ENCODE peak calls at places on chromosomes 4 and X, in five cellular contexts. C is HCT116, G is K562, X is HepG2, D is GM12878. B is an unnamed sample.

GRCh38 chr4:118014831-118015230 is 19.5 kb upstream of the NDST3 start:
- DNase-seq in C (no peak), G (no peak), X (no peak), D (no peak), B (no peak)

GRCh38 chrX:141341341-141341740 is 99.0 kb upstream of the SPANXC start:
- DNase-seq in C (no peak), G (no peak), X (no peak), D (no peak), B (no peak)

GRCh38 chrX:133444196-133444595 is 28.9 kb upstream of the GPC4 start:
- DNase-seq in C (no peak), G (no peak), X (no peak), D (no peak), B (no peak)

GRCh38 chrX:41045960-41046567 is 39.2 kb upstream of the USP9X start:
- DNase-seq in C (no peak), G (no peak), X (no peak), D (no peak), B (no peak)

GRCh38 chrX:132001127-132001526 is 22.0 kb upstream of the STK26 start:
- DNase-seq in C (no peak), G (no peak), X (no peak), D (no peak), B (no peak)

GRCh38 chrX:107552976-107553375 is 75.3 kb upstream of the PRPS1 start:
- DNase-seq in C (no peak), G (peak), X (no peak), D (no peak), B (no peak)

GRCh38 chr4:124940387-124940786 is 227.9 kb upstream of the ANKRD50 start:
- DNase-seq in C (peak), G (no peak), X (no peak), D (no peak), B (no peak)

GRCh38 chrX:153606503-153606902 is 7.6 kb upstream of the CCNQ start:
- DNase-seq in C (no peak), G (no peak), X (no peak), D (no peak), B (no peak)

GRCh38 chr4:8774071-8774470 is 97.6 kb downstream of the HMX1 start:
- DNase-seq in C (no peak), G (no peak), X (no peak), D (no peak), B (no peak)

GRCh38 chr4:16516796-16517413 is 290.6 kb upstream of the TAPT1 start:
- DNase-seq in C (no peak), G (no peak), X (no peak), D (no peak), B (peak)

GRCh38 chrX:115960440-115961084 is 210.0 kb upstream of the AGTR2 start:
- DNase-seq in C (no peak), G (no peak), X (no peak), D (no peak), B (no peak)

GRCh38 chr4:71094201-71094600 is 100.8 kb downstream of the DCK start:
- DNase-seq in C (no peak), G (no peak), X (no peak), D (no peak), B (no peak)

GRCh38 chr4:164718817-164719216 is 35.1 kb upstream of the SMIM31 start:
- DNase-seq in C (no peak), G (no peak), X (no peak), D (no peak), B (no peak)

GRCh38 chr4:19030536-19030935 is 1009.0 kb upstream of the LCORL start:
- DNase-seq in C (no peak), G (no peak), X (no peak), D (no peak), B (no peak)

GRCh38 chr4:122539861-122540465 is 80.9 kb downstream of the IL21 start:
- DNase-seq in C (no peak), G (no peak), X (no peak), D (no peak), B (no peak)

GRCh38 chrX:7270018-7270417 is 122.1 kb upstream of the PUDP start:
- DNase-seq in C (no peak), G (no peak), X (no peak), D (no peak), B (no peak)

GRCh38 chrX:115895678-115896329 is 274.7 kb upstream of the AGTR2 start:
- DNase-seq in C (no peak), G (no peak), X (peak), D (no peak), B (peak)

GRCh38 chr4:140141196-140141845 is 12.7 kb downstream of the MAML3 start:
- DNase-seq in C (no peak), G (no peak), X (no peak), D (no peak), B (no peak)

GRCh38 chr4:100414016-100414790 is 103.6 kb downstream of the EMCN start:
- DNase-seq in C (no peak), G (no peak), X (no peak), D (no peak), B (no peak)

GRCh38 chr4:99855677-99856076 is 38.5 kb downstream of the LAMTOR3 start:
- DNase-seq in C (no peak), G (no peak), X (no peak), D (peak), B (no peak)

GRCh38 chr4:86942185-86942666 is 7.4 kb downstream of the AFF1 start:
- DNase-seq in C (no peak), G (peak), X (peak), D (no peak), B (no peak)

GRCh38 chrX:150777328-150777992 is 84.3 kb downstream of the MTMR1 start:
- DNase-seq in C (no peak), G (no peak), X (no peak), D (no peak), B (no peak)

GRCh38 chrX:124938715-124939114 is 381.0 kb upstream of the TEX13C start:
- DNase-seq in C (no peak), G (no peak), X (no peak), D (no peak), B (no peak)

GRCh38 chr4:20305976-20306375 is 54.3 kb downstream of the SLIT2 start:
- DNase-seq in C (no peak), G (no peak), X (no peak), D (no peak), B (no peak)

GRCh38 chr4:121256346-121256745 is 92.2 kb upstream of the TNIP3 start:
- DNase-seq in C (peak), G (no peak), X (no peak), D (peak), B (no peak)

GRCh38 chr4:28682872-28683271 is 1822.2 kb downstream of the STIM2 start:
- DNase-seq in C (no peak), G (no peak), X (no peak), D (no peak), B (peak)

GRCh38 chr4:28690890-28691289 is 1830.2 kb downstream of the STIM2 start:
- DNase-seq in C (no peak), G (no peak), X (no peak), D (no peak), B (no peak)

DNA sequence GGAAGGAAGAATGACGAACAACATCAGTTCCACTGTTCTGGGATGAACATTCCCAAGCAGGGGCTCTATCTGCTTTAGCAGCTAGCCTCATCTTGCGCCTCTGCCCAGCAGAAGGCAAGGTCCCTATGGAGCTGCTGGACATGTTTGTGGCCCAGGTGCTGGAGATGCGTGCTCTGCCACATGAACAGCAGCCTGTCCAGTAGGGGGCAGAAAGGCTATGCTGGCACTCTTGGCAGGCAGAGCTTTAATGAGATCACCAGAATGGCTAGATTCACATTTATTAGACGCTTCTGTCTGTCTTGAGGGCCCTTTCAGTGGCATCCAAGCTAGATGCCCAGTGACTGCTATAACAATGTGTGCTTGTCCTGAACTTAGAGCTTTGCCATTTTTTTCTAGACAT is 1826.0 kb downstream of the STIM2 start:
- DNase-seq in C (peak), G (peak), X (peak), D (no peak), B (peak)
- TF ChIP-seq SRF in C (no peak), G (no peak), X (no peak), D (no peak), B (no peak)

DNA sequence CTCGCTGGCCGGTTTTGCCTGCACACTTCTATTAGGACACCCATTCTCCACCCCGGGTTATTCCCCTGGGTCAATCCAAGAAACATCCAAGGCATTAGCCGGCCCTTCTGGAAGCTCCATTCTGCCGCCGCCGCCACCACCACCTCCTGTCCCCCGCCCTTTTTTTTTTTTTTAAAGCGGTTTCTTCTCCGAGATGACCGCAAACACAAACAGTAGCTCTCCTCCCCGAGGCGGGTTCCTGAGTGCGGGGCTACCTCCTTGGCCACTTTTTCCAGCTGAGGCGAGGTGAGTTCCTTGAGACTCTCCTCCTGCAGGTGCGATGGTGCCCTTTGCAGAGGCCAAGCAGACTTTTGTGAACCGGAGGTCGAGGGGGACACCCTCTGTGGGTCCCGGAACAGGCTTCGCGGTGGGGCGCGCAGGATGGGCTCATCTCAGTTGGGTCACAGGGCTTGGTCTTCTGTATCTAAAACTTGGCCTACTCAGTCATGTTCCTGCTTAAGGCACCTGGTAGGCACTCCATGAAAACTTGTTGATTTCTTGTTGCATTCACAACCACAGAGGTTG is 930 bp downstream of the NWD2 start:
- DNase-seq in C (no peak), G (no peak), X (no peak), D (no peak), B (no peak)
- H3K4me2 ChIP-seq in C (no peak), G (no peak), X (no peak), D (no peak), B (peak)

DNA sequence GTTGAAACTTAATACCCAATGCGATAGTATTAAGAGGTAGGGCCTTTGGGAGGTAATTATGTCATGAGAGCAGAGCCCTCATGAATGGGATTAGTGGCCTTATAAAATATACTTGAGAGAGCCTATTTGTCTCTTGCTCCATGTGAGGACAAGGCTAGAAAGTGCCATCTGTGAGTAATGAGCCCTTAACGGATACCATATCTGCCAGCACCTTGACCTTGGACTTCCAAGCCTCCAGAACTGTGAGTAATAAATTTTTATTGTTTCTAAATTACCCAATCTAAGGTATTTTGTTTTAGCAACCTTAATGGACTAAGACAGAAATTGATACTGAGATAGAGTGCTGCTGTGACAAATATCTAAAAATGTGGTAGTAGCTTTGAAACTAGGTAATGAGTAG is 285.0 kb upstream of the DIPK2B start:
- DNase-seq in C (no peak), G (no peak), X (no peak), D (no peak), B (no peak)
- TF ChIP-seq SRF in C (no peak), G (no peak), X (no peak), D (no peak), B (no peak)

DNA sequence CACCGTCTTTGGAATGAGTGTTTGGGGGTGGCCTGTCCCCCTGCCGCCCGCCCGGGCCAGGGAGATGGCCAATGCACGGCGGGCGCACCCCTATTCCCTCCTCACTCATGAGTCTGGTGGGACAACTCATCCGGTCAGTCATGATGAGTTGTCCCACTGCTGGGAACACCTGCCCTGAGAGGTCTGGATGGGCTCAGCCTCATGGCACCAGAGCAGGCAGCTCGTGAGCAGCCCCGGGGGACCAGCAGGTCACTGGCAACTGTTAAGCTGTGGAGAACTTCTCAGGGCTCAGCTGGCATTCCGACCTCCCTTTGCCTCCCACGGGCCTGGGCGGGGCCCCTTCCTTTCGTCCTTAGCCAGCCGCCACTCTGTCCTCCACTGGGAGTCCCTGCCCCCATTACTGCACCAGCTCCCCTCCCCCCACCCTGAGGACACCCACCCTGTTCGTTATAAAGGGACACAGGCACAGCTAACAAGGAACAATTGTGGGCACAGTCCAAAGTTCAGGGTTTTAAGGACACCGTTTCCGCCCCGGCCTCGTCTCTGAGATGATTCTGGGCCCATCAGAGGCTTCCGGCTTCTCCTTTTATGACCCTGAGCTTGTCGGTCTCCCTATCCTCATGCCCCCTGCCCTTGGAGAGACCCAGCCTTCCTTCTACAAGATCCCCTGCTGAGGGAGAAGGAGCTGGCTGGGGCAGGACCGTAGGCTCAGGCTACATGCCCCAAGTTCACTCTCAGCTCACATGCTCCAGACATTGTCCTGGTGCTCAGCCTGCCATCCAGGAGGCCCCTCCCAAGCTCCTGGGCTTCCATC is 14.6 kb upstream of the KIAA0232 start:
- DNase-seq in C (no peak), G (no peak), X (peak), D (no peak), B (no peak)
- H3K4me2 ChIP-seq in C (peak), G (peak), X (peak), D (no peak), B (no peak)